ENCODE peak calls at places on chromosome 4, in four cellular contexts. R is GM23248, N is PC-3, F is MM.1S. I is an unnamed sample. For H3K9me3, the result is how much of the 10 kb centered on the place peaks cover.

GRCh38 chr4:185955817-185956542 is 113.0 kb upstream of the TLR3 start:
- DNase-seq in R (no peak), N (no peak), F (no peak), I (no peak)

GRCh38 chr4:147076179-147076578 is 130.5 kb upstream of the TTC29 start:
- DNase-seq in R (no peak), N (no peak), F (no peak), I (no peak)

GRCh38 chr4:22987861-22988260 is 295.1 kb downstream of the GBA3 start:
- DNase-seq in R (peak), N (peak), F (no peak), I (no peak)

GRCh38 chr4:112523008-112523440 is 7.0 kb upstream of the NEUROG2 start:
- DNase-seq in R (no peak), N (no peak), F (peak), I (peak)

GRCh38 chr4:89765966-89766365 is 71.0 kb downstream of the SNCA start:
- DNase-seq in R (peak), N (no peak), F (no peak), I (no peak)

GRCh38 chr4:41744572-41745291 is 3.8 kb downstream of the PHOX2B start:
- DNase-seq in R (no peak), N (no peak), F (no peak), I (no peak)

GRCh38 chr4:89283226-89283974 is 24.2 kb downstream of the GPRIN3 start:
- DNase-seq in R (peak), N (peak), F (no peak), I (no peak)

GRCh38 chr4:11467931-11468330 is 39.2 kb upstream of the HS3ST1 start:
- DNase-seq in R (no peak), N (no peak), F (no peak), I (no peak)

GRCh38 chr4:145481164-145481941 is at the start of gene SMAD1:
- DNase-seq in R (peak), N (peak), F (peak), I (peak)

GRCh38 chr4:123343400-123344060 is 53.1 kb upstream of the SPRY1 start:
- DNase-seq in R (no peak), N (no peak), F (no peak), I (no peak)

GRCh38 chr4:77095101-77095826 is 19.5 kb upstream of the CCNI start:
- DNase-seq in R (peak), N (peak), F (peak), I (peak)

GRCh38 chr4:122577808-122578781 is 42.8 kb downstream of the IL21 start:
- DNase-seq in R (peak), N (peak), F (peak), I (peak)

GRCh38 chr4:122712782-122713181 is 19.7 kb upstream of the BBS12 start:
- DNase-seq in R (peak), N (peak), F (no peak), I (no peak)

GRCh38 chr4:87058272-87059073 is 123.7 kb downstream of the AFF1 start:
- DNase-seq in R (peak), N (peak), F (no peak), I (no peak)

GRCh38 chr4:110748071-110748470 is 125.2 kb upstream of the PITX2 start:
- DNase-seq in R (no peak), N (no peak), F (no peak), I (no peak)

GRCh38 chr4:41814565-41814964 is 66.0 kb upstream of the PHOX2B start:
- DNase-seq in R (peak), N (peak), F (no peak), I (no peak)

GRCh38 chr4:13445841-13446790 is 38.0 kb downstream of the RAB28 start:
- DNase-seq in R (no peak), N (no peak), F (no peak), I (no peak)
- TF ChIP-seq EZH2phosphoT487 in R (no peak), N (no peak), F (no peak), I (no peak)

GRCh38 chr4:24949970-24950369 is 37.1 kb upstream of the CCDC149 start:
- DNase-seq in R (no peak), N (no peak), F (no peak), I (no peak)
- H3K9me3 ChIP-seq in R (under half), N (under half), F (under half), I (under half)

GRCh38 chr4:140871368-140871767 is 115.2 kb upstream of the TBC1D9 start:
- DNase-seq in R (no peak), N (no peak), F (no peak), I (no peak)
- TF ChIP-seq EZH2phosphoT487 in R (no peak), N (no peak), F (no peak), I (no peak)

GRCh38 chr4:49217492-49217891 is 231.4 kb downstream of the CWH43 start:
- DNase-seq in R (no peak), N (no peak), F (no peak), I (no peak)

GRCh38 chr4:49221209-49221608 is 235.1 kb downstream of the CWH43 start:
- DNase-seq in R (no peak), N (no peak), F (no peak), I (no peak)
- H3K9me3 ChIP-seq in R (under half), N (under half), F (under half), I (under half)